ENCODE peak calls at places on chromosomes 2 and 18, in five cellular contexts. One of them, this sample, is unnamed.

GRCh38 chr18:66317243-66318090 is 286.4 kb downstream of the CDH19 start:
- DNase-seq in left cardiac atrium: no peak
- DNase-seq in AG10803: no peak
- DNase-seq in stimulated activated CD4-positive, alpha-beta T cell treated with anti-CD3 and anti-CD28 coated beads, Interleukin-15, amount 100 ng/mL, for 1 hour: no peak
- DNase-seq in WTC11: no peak
- DNase-seq in this sample: no peak

GRCh38 chr2:41911033-41911432 is 136.8 kb upstream of the PKDCC start:
- DNase-seq in left cardiac atrium: no peak
- DNase-seq in stimulated activated CD4-positive, alpha-beta T cell treated with anti-CD3 and anti-CD28 coated beads, Interleukin-15, amount 100 ng/mL, for 1 hour: no peak
- DNase-seq in AG10803: no peak
- DNase-seq in WTC11: no peak
- DNase-seq in this sample: no peak

GRCh38 chr2:98172951-98173350 is 86.0 kb downstream of the VWA3B start:
- DNase-seq in left cardiac atrium: no peak
- DNase-seq in WTC11: no peak
- DNase-seq in stimulated activated CD4-positive, alpha-beta T cell treated with anti-CD3 and anti-CD28 coated beads, Interleukin-15, amount 100 ng/mL, for 1 hour: no peak
- DNase-seq in AG10803: no peak
- DNase-seq in this sample: no peak

GRCh38 chr2:134402385-134402784 is 148.5 kb downstream of the MGAT5 start:
- DNase-seq in WTC11: no peak
- DNase-seq in stimulated activated CD4-positive, alpha-beta T cell treated with anti-CD3 and anti-CD28 coated beads, Interleukin-15, amount 100 ng/mL, for 1 hour: no peak
- DNase-seq in left cardiac atrium: peak
- DNase-seq in AG10803: peak
- DNase-seq in this sample: no peak

GRCh38 chr18:51151568-51152511 is 45.6 kb downstream of the MEX3C start:
- DNase-seq in left cardiac atrium: no peak
- DNase-seq in AG10803: no peak
- DNase-seq in stimulated activated CD4-positive, alpha-beta T cell treated with anti-CD3 and anti-CD28 coated beads, Interleukin-15, amount 100 ng/mL, for 1 hour: peak
- DNase-seq in WTC11: no peak
- DNase-seq in this sample: no peak

GRCh38 chr18:30457156-30457555 is 585.4 kb downstream of the DSC3 start:
- DNase-seq in left cardiac atrium: no peak
- DNase-seq in stimulated activated CD4-positive, alpha-beta T cell treated with anti-CD3 and anti-CD28 coated beads, Interleukin-15, amount 100 ng/mL, for 1 hour: no peak
- DNase-seq in WTC11: no peak
- DNase-seq in AG10803: no peak
- DNase-seq in this sample: no peak

GRCh38 chr2:117603569-117603968 is 210.9 kb upstream of the DDX18 start:
- DNase-seq in WTC11: no peak
- DNase-seq in left cardiac atrium: no peak
- DNase-seq in stimulated activated CD4-positive, alpha-beta T cell treated with anti-CD3 and anti-CD28 coated beads, Interleukin-15, amount 100 ng/mL, for 1 hour: no peak
- DNase-seq in AG10803: no peak
- DNase-seq in this sample: no peak

GRCh38 chr2:24885221-24886113 is 34.6 kb downstream of the ADCY3 start:
- DNase-seq in left cardiac atrium: no peak
- DNase-seq in AG10803: no peak
- DNase-seq in stimulated activated CD4-positive, alpha-beta T cell treated with anti-CD3 and anti-CD28 coated beads, Interleukin-15, amount 100 ng/mL, for 1 hour: no peak
- DNase-seq in WTC11: no peak
- DNase-seq in this sample: no peak

GRCh38 chr2:127674241-127675209 is 805 bp downstream of the LIMS2 start:
- DNase-seq in left cardiac atrium: peak
- DNase-seq in AG10803: peak
- DNase-seq in stimulated activated CD4-positive, alpha-beta T cell treated with anti-CD3 and anti-CD28 coated beads, Interleukin-15, amount 100 ng/mL, for 1 hour: no peak
- DNase-seq in WTC11: no peak
- DNase-seq in this sample: no peak

GRCh38 chr2:234691226-234691600 is 194.3 kb upstream of the ARL4C start:
- DNase-seq in left cardiac atrium: no peak
- DNase-seq in stimulated activated CD4-positive, alpha-beta T cell treated with anti-CD3 and anti-CD28 coated beads, Interleukin-15, amount 100 ng/mL, for 1 hour: no peak
- DNase-seq in WTC11: no peak
- DNase-seq in AG10803: no peak
- DNase-seq in this sample: no peak

GRCh38 chr2:8607591-8607990 is 74.3 kb upstream of the ID2 start:
- DNase-seq in AG10803: peak
- DNase-seq in WTC11: no peak
- DNase-seq in stimulated activated CD4-positive, alpha-beta T cell treated with anti-CD3 and anti-CD28 coated beads, Interleukin-15, amount 100 ng/mL, for 1 hour: no peak
- DNase-seq in left cardiac atrium: no peak
- DNase-seq in this sample: no peak